ENCODE peak calls at places on chromosomes 12 and 14, in five cellular contexts. One of them, this sample, is unnamed.

GRCh38 chr14:103943673-103944072 is 1.3 kb upstream of the RD3L start:
- DNase-seq in endothelial cell of umbilical vein: no peak
- DNase-seq in neural progenitor cell: no peak
- DNase-seq in IMR-90: peak; percentile 66
- DNase-seq in psoas muscle: no peak
- DNase-seq in this sample: no peak

GRCh38 chr14:76863724-76864407 is 37.7 kb downstream of the LRRC74A start:
- DNase-seq in neural progenitor cell: no peak
- DNase-seq in endothelial cell of umbilical vein: peak; percentile 43
- DNase-seq in psoas muscle: peak; percentile 74
- DNase-seq in IMR-90: no peak
- DNase-seq in this sample: peak; percentile 85

GRCh38 chr12:12338528-12339168 is 11.4 kb downstream of the MANSC1 start:
- DNase-seq in psoas muscle: no peak
- DNase-seq in endothelial cell of umbilical vein: peak; percentile 92
- DNase-seq in IMR-90: peak; percentile 35
- DNase-seq in neural progenitor cell: no peak
- DNase-seq in this sample: no peak

GRCh38 chr14:77000340-77001235 is 27.9 kb downstream of the IRF2BPL start:
- DNase-seq in IMR-90: peak; percentile 79
- DNase-seq in endothelial cell of umbilical vein: peak; percentile 67
- DNase-seq in psoas muscle: peak; percentile 80
- DNase-seq in neural progenitor cell: peak; percentile 46
- DNase-seq in this sample: peak; percentile 42

GRCh38 chr12:51593539-51593938 is 2.5 kb downstream of the SCN8A start:
- DNase-seq in endothelial cell of umbilical vein: peak; percentile 61
- DNase-seq in IMR-90: peak; percentile 79
- DNase-seq in psoas muscle: no peak
- DNase-seq in neural progenitor cell: peak; percentile 73
- DNase-seq in this sample: peak; percentile 39

GRCh38 chr12:41932028-41932427 is 212.6 kb downstream of the GXYLT1 start:
- DNase-seq in neural progenitor cell: no peak
- DNase-seq in endothelial cell of umbilical vein: no peak
- DNase-seq in psoas muscle: no peak
- DNase-seq in IMR-90: no peak
- DNase-seq in this sample: peak; percentile 38

GRCh38 chr14:102941419-102942011 is 19.1 kb downstream of the AMN start:
- DNase-seq in psoas muscle: no peak
- DNase-seq in neural progenitor cell: no peak
- DNase-seq in IMR-90: peak; percentile 11
- DNase-seq in endothelial cell of umbilical vein: no peak
- DNase-seq in this sample: no peak

GRCh38 chr14:22797017-22797917 is 18.0 kb downstream of the SLC7A7 start:
- DNase-seq in endothelial cell of umbilical vein: no peak
- DNase-seq in neural progenitor cell: no peak
- DNase-seq in psoas muscle: no peak
- DNase-seq in IMR-90: no peak
- DNase-seq in this sample: no peak

GRCh38 chr12:53098982-53099651 is 1.6 kb downstream of the IGFBP6 start:
- DNase-seq in IMR-90: peak; percentile 95
- DNase-seq in neural progenitor cell: peak; percentile 84
- DNase-seq in endothelial cell of umbilical vein: peak; percentile 83
- DNase-seq in psoas muscle: peak; percentile 96
- DNase-seq in this sample: peak; percentile 95

GRCh38 chr14:78530078-78530477 is 359.9 kb downstream of the NRXN3 start:
- DNase-seq in endothelial cell of umbilical vein: no peak
- DNase-seq in psoas muscle: no peak
- DNase-seq in neural progenitor cell: peak; percentile 88
- DNase-seq in IMR-90: no peak
- DNase-seq in this sample: no peak

GRCh38 chr14:54291491-54292191 is 105.2 kb upstream of the CDKN3 start:
- DNase-seq in psoas muscle: no peak
- DNase-seq in endothelial cell of umbilical vein: peak; percentile 41
- DNase-seq in IMR-90: no peak
- DNase-seq in neural progenitor cell: peak; percentile 59
- DNase-seq in this sample: peak; percentile 24

GRCh38 chr12:11553871-11554533 is 95.5 kb upstream of the ETV6 start:
- DNase-seq in neural progenitor cell: peak; percentile 48
- DNase-seq in psoas muscle: no peak
- DNase-seq in IMR-90: peak; percentile 59
- DNase-seq in endothelial cell of umbilical vein: peak; percentile 61
- DNase-seq in this sample: peak; percentile 55

GRCh38 chr14:76762617-76763361 is 1.5 kb downstream of the VASH1 start:
- DNase-seq in psoas muscle: no peak
- DNase-seq in endothelial cell of umbilical vein: no peak
- DNase-seq in neural progenitor cell: no peak
- DNase-seq in IMR-90: no peak
- DNase-seq in this sample: no peak

GRCh38 chr14:55000381-55000780 is 26.5 kb downstream of the WDHD1 start:
- DNase-seq in IMR-90: peak; percentile 58
- DNase-seq in endothelial cell of umbilical vein: no peak
- DNase-seq in neural progenitor cell: no peak
- DNase-seq in psoas muscle: no peak
- DNase-seq in this sample: no peak

GRCh38 chr12:39277416-39277815 is 165.5 kb downstream of the KIF21A start:
- DNase-seq in endothelial cell of umbilical vein: no peak
- DNase-seq in IMR-90: no peak
- DNase-seq in psoas muscle: no peak
- DNase-seq in neural progenitor cell: no peak
- DNase-seq in this sample: no peak

GRCh38 chr12:116093915-116094314 is 183.6 kb downstream of the MED13L start:
- DNase-seq in neural progenitor cell: no peak
- DNase-seq in psoas muscle: no peak
- DNase-seq in IMR-90: no peak
- DNase-seq in endothelial cell of umbilical vein: no peak
- DNase-seq in this sample: no peak

GRCh38 chr14:28744126-28744525 is 22.5 kb upstream of the FOXG1 start:
- DNase-seq in psoas muscle: no peak
- DNase-seq in endothelial cell of umbilical vein: no peak
- DNase-seq in neural progenitor cell: no peak
- DNase-seq in IMR-90: no peak
- DNase-seq in this sample: no peak

GRCh38 chr12:81896771-81897170 is 137.6 kb upstream of the PPFIA2 start:
- DNase-seq in neural progenitor cell: peak; percentile 25
- DNase-seq in psoas muscle: no peak
- DNase-seq in IMR-90: no peak
- DNase-seq in endothelial cell of umbilical vein: no peak
- DNase-seq in this sample: no peak

GRCh38 chr12:52228366-52228765 is 4.7 kb upstream of the KRT7 start:
- DNase-seq in IMR-90: no peak
- DNase-seq in endothelial cell of umbilical vein: no peak
- DNase-seq in psoas muscle: no peak
- DNase-seq in neural progenitor cell: no peak
- DNase-seq in this sample: no peak

GRCh38 chr12:121804417-121805111 is 755 bp downstream of the SETD1B start:
- DNase-seq in neural progenitor cell: peak; percentile 50
- DNase-seq in IMR-90: no peak
- DNase-seq in endothelial cell of umbilical vein: peak; percentile 39
- DNase-seq in psoas muscle: peak; percentile 66
- DNase-seq in this sample: peak; percentile 79

GRCh38 chr12:5232826-5233500 is 189.3 kb downstream of the KCNA5 start:
- DNase-seq in psoas muscle: no peak
- DNase-seq in IMR-90: no peak
- DNase-seq in neural progenitor cell: no peak
- DNase-seq in endothelial cell of umbilical vein: no peak
- DNase-seq in this sample: no peak

GRCh38 chr12:4221157-4221556 is 52.4 kb upstream of the CCND2 start:
- DNase-seq in neural progenitor cell: no peak
- DNase-seq in IMR-90: peak; percentile 13
- DNase-seq in endothelial cell of umbilical vein: peak; percentile 26
- DNase-seq in psoas muscle: no peak
- DNase-seq in this sample: no peak

GRCh38 chr14:50447491-50447890 is 50.8 kb upstream of the CDKL1 start:
- DNase-seq in IMR-90: peak; percentile 21
- DNase-seq in neural progenitor cell: no peak
- DNase-seq in endothelial cell of umbilical vein: peak; percentile 81
- DNase-seq in psoas muscle: no peak
- DNase-seq in this sample: no peak

GRCh38 chr14:104136472-104137296 is 1.7 kb upstream of the KIF26A start:
- DNase-seq in neural progenitor cell: peak; percentile 55
- DNase-seq in psoas muscle: peak; percentile 34
- DNase-seq in endothelial cell of umbilical vein: no peak
- DNase-seq in IMR-90: no peak
- DNase-seq in this sample: peak; percentile 27

GRCh38 chr12:69998922-69999321 is 173.9 kb downstream of the MYRFL start:
- DNase-seq in neural progenitor cell: no peak
- DNase-seq in psoas muscle: no peak
- DNase-seq in endothelial cell of umbilical vein: no peak
- DNase-seq in IMR-90: no peak
- DNase-seq in this sample: no peak

GRCh38 chr12:55965941-55966407 is at the start of gene PMEL:
- DNase-seq in endothelial cell of umbilical vein: peak; percentile 17
- DNase-seq in neural progenitor cell: peak; percentile 81
- DNase-seq in psoas muscle: no peak
- DNase-seq in IMR-90: no peak
- DNase-seq in this sample: no peak

GRCh38 chr12:56013482-56013881 is 7.4 kb upstream of the IKZF4 start:
- DNase-seq in IMR-90: no peak
- DNase-seq in endothelial cell of umbilical vein: no peak
- DNase-seq in psoas muscle: no peak
- DNase-seq in neural progenitor cell: no peak
- DNase-seq in this sample: no peak

GRCh38 chr12:111442301-111443045 is 36.8 kb downstream of the SH2B3 start:
- DNase-seq in neural progenitor cell: no peak
- DNase-seq in psoas muscle: no peak
- DNase-seq in IMR-90: no peak
- DNase-seq in endothelial cell of umbilical vein: no peak
- DNase-seq in this sample: no peak

GRCh38 chr14:52695481-52696091 is at the start of gene ERO1A:
- DNase-seq in psoas muscle: peak; percentile 93
- DNase-seq in endothelial cell of umbilical vein: peak; percentile 86
- DNase-seq in IMR-90: peak; percentile 83
- DNase-seq in neural progenitor cell: peak; percentile 85
- DNase-seq in this sample: peak; percentile 93

GRCh38 chr12:120639771-120640721 is at the start of gene CABP1:
- DNase-seq in neural progenitor cell: peak; percentile 85
- DNase-seq in endothelial cell of umbilical vein: no peak
- DNase-seq in IMR-90: no peak
- DNase-seq in psoas muscle: peak; percentile 60
- DNase-seq in this sample: no peak

DNA sequence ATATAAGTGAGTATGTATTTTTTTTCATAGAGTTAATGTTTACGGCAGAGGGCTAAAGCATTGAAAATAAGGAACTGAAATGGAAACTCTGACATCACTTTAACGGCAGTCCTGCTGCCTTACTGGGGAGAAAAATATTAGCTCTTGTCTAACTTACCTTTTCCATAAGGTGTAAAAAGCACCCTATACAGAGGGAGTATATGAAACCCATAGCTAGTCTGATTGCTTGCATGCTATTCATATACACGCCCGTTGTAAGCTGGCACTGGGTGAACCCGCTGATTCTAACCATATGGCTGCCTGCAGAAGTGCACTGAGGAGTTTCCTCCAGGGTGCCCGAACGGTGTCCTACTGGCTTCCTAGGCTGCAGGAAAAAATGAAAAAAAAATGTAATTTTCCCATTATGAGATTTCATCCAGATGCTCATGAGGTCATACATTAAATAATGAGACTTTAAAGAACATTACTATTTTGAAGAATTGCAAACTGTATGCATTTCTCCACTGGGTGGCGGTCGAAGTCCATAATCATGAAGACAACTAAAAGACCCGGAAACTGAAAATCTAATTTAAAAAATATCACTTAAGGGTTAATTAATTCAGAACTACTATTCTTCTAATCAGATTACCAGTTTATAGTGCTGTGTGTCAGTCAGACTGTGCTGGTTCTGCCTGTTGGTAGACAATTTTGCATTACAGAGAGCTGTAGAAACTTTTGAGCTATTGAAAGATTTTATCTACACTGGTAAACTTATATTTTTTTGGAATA is 144.7 kb downstream of the ALX1 start:
- DNase-seq in neural progenitor cell: peak; percentile 36
- DNase-seq in endothelial cell of umbilical vein: peak; percentile 31
- DNase-seq in IMR-90: peak; percentile 2
- DNase-seq in psoas muscle: no peak
- DNase-seq in this sample: no peak
- H3K4me3 ChIP-seq in neural progenitor cell: no peak overlapping the region
- H3K4me3 ChIP-seq in endothelial cell of umbilical vein: no peak overlapping the region
- H3K4me3 ChIP-seq in IMR-90: no peak overlapping the region
- H3K4me3 ChIP-seq in psoas muscle: no peak overlapping the region
- H3K4me3 ChIP-seq in this sample: no peak overlapping the region

GRCh38 chr12:29546000-29546399 is 48.5 kb upstream of the OVCH1 start:
- DNase-seq in endothelial cell of umbilical vein: no peak
- DNase-seq in neural progenitor cell: no peak
- DNase-seq in psoas muscle: peak; percentile 84
- DNase-seq in IMR-90: peak; percentile 18
- DNase-seq in this sample: peak; percentile 46

GRCh38 chr12:29545102-29545467 is 47.6 kb upstream of the OVCH1 start:
- DNase-seq in IMR-90: no peak
- DNase-seq in endothelial cell of umbilical vein: no peak
- DNase-seq in neural progenitor cell: no peak
- DNase-seq in psoas muscle: no peak
- DNase-seq in this sample: no peak

GRCh38 chr12:29547151-29547561 is 49.7 kb upstream of the OVCH1 start:
- DNase-seq in IMR-90: peak; percentile 85
- DNase-seq in neural progenitor cell: no peak
- DNase-seq in psoas muscle: no peak
- DNase-seq in endothelial cell of umbilical vein: peak; percentile 9
- DNase-seq in this sample: no peak

GRCh38 chr12:29543036-29543435 is 45.5 kb upstream of the OVCH1 start:
- DNase-seq in IMR-90: no peak
- DNase-seq in neural progenitor cell: no peak
- DNase-seq in endothelial cell of umbilical vein: no peak
- DNase-seq in psoas muscle: no peak
- DNase-seq in this sample: no peak

GRCh38 chr12:29544428-29545101 is 47.1 kb upstream of the OVCH1 start:
- DNase-seq in psoas muscle: no peak
- DNase-seq in endothelial cell of umbilical vein: peak; percentile 7
- DNase-seq in IMR-90: no peak
- DNase-seq in neural progenitor cell: no peak
- DNase-seq in this sample: no peak
- H3K27ac ChIP-seq in psoas muscle: peak overlapping the region; percentile 51
- H3K27ac ChIP-seq in endothelial cell of umbilical vein: no peak overlapping the region
- H3K27ac ChIP-seq in IMR-90: no peak overlapping the region
- H3K27ac ChIP-seq in neural progenitor cell: no peak overlapping the region
- H3K27ac ChIP-seq in this sample: no peak overlapping the region

GRCh38 chr14:86402547-86402946 is 872.6 kb downstream of the FLRT2 start:
- DNase-seq in endothelial cell of umbilical vein: no peak
- DNase-seq in IMR-90: no peak
- DNase-seq in psoas muscle: no peak
- DNase-seq in neural progenitor cell: no peak
- DNase-seq in this sample: no peak
- H3K4me3 ChIP-seq in endothelial cell of umbilical vein: no peak overlapping the region
- H3K4me3 ChIP-seq in IMR-90: no peak overlapping the region
- H3K4me3 ChIP-seq in psoas muscle: no peak overlapping the region
- H3K4me3 ChIP-seq in neural progenitor cell: no peak overlapping the region
- H3K4me3 ChIP-seq in this sample: no peak overlapping the region

DNA sequence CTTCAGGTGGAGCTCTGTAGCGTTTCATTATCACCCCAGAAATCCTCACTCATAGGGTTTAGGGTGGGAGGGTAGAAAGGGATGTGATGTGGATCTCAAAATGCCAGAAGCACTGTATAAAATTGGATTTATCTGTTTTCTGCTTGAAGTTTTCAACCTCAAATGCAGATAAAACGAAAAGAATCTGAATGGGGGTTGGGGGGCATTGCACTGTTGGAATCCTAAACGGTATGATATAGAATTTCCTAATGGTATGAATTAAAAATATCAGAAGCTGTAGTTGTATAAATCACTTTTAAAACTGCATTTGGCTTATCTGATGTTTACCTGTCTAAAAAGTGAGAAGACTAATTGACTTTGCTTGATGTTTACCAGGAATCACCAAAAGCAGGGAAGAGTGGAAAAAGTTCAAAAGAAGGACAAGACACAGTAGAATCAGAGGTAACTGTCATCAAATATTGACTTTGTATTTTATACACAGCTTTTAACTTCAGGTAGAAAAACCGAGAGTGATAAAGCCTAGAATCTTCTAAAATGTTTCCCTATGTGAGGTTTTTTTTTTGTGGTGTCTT is 1.1 kb downstream of the PPP2R5C start:
- DNase-seq in IMR-90: no peak
- DNase-seq in psoas muscle: no peak
- DNase-seq in endothelial cell of umbilical vein: no peak
- DNase-seq in neural progenitor cell: no peak
- DNase-seq in this sample: no peak
- H3K27ac ChIP-seq in IMR-90: no peak overlapping the region
- H3K27ac ChIP-seq in psoas muscle: no peak overlapping the region
- H3K27ac ChIP-seq in endothelial cell of umbilical vein: no peak overlapping the region
- H3K27ac ChIP-seq in neural progenitor cell: no peak overlapping the region
- H3K27ac ChIP-seq in this sample: peak overlapping the region; percentile 8